ENCODE peak calls at places on chromosomes 3 and 15, in four cellular contexts. One of them, this sample, is unnamed.
A peak's percentile ranks its signal among the peaks of the same experiment; 100 is the strongest.

GRCh38 chr15:33031324-33031736 is 163.2 kb downstream of the FMN1 start:
- DNase-seq in HepG2: no peak
- DNase-seq in IMR-90: peak; percentile 75
- DNase-seq in K562: no peak
- DNase-seq in this sample: no peak

GRCh38 chr3:24013843-24014242 is 68.8 kb downstream of the NR1D2 start:
- DNase-seq in K562: no peak
- DNase-seq in IMR-90: no peak
- DNase-seq in HepG2: no peak
- DNase-seq in this sample: no peak

GRCh38 chr3:143644370-143645089 is 203.7 kb downstream of the SLC9A9 start:
- DNase-seq in HepG2: peak; percentile 22
- DNase-seq in IMR-90: peak; percentile 59
- DNase-seq in K562: peak; percentile 49
- DNase-seq in this sample: peak; percentile 46

GRCh38 chr3:69400688-69401087 is 14.8 kb upstream of the FRMD4B start:
- DNase-seq in IMR-90: no peak
- DNase-seq in HepG2: no peak
- DNase-seq in K562: no peak
- DNase-seq in this sample: no peak

GRCh38 chr15:99476413-99477222 is 89.2 kb upstream of the MEF2A start:
- DNase-seq in IMR-90: peak; percentile 100
- DNase-seq in HepG2: peak; percentile 73
- DNase-seq in K562: no peak
- DNase-seq in this sample: peak; percentile 85

GRCh38 chr3:168047190-168047795 is 48.4 kb downstream of the GOLIM4 start:
- DNase-seq in HepG2: peak; percentile 76
- DNase-seq in IMR-90: peak; percentile 87
- DNase-seq in K562: peak; percentile 54
- DNase-seq in this sample: peak; percentile 21

GRCh38 chr15:31032959-31033358 is 41.5 kb upstream of the MTMR10 start:
- DNase-seq in HepG2: no peak
- DNase-seq in K562: no peak
- DNase-seq in IMR-90: peak; percentile 76
- DNase-seq in this sample: no peak

GRCh38 chr3:134481166-134481565 is 4.6 kb downstream of the ANAPC13 start:
- DNase-seq in K562: no peak
- DNase-seq in IMR-90: peak; percentile 59
- DNase-seq in HepG2: no peak
- DNase-seq in this sample: no peak

GRCh38 chr3:197854596-197855343 is 63.7 kb downstream of the LRCH3 start:
- DNase-seq in HepG2: no peak
- DNase-seq in K562: no peak
- DNase-seq in IMR-90: peak; percentile 99
- DNase-seq in this sample: no peak

GRCh38 chr3:38004415-38005075 is 14.0 kb downstream of the VILL start:
- DNase-seq in IMR-90: peak; percentile 59
- DNase-seq in HepG2: peak; percentile 88
- DNase-seq in K562: peak; percentile 72
- DNase-seq in this sample: peak; percentile 55

GRCh38 chr3:122786067-122786466 is 7.6 kb downstream of the HSPBAP1 start:
- DNase-seq in IMR-90: peak; percentile 74
- DNase-seq in HepG2: peak; percentile 40
- DNase-seq in K562: no peak
- DNase-seq in this sample: peak; percentile 13
- TF ChIP-seq MAFK in IMR-90: no peak
- TF ChIP-seq MAFK in HepG2: no peak
- TF ChIP-seq MAFK in K562: no peak
- TF ChIP-seq MAFK in this sample: no peak

GRCh38 chr3:138461246-138461645 is 26.8 kb downstream of the ESYT3 start:
- DNase-seq in K562: no peak
- DNase-seq in IMR-90: peak; percentile 16
- DNase-seq in HepG2: no peak
- DNase-seq in this sample: no peak

GRCh38 chr3:138459619-138460535 is 25.5 kb downstream of the ESYT3 start:
- DNase-seq in HepG2: no peak
- DNase-seq in K562: no peak
- DNase-seq in IMR-90: no peak
- DNase-seq in this sample: no peak

GRCh38 chr3:138461696-138462295 is 27.4 kb downstream of the ESYT3 start:
- DNase-seq in K562: no peak
- DNase-seq in HepG2: no peak
- DNase-seq in IMR-90: no peak
- DNase-seq in this sample: no peak

GRCh38 chr3:138458774-138459499 is 24.5 kb downstream of the ESYT3 start:
- DNase-seq in K562: no peak
- DNase-seq in HepG2: no peak
- DNase-seq in IMR-90: no peak
- DNase-seq in this sample: no peak

DNA sequence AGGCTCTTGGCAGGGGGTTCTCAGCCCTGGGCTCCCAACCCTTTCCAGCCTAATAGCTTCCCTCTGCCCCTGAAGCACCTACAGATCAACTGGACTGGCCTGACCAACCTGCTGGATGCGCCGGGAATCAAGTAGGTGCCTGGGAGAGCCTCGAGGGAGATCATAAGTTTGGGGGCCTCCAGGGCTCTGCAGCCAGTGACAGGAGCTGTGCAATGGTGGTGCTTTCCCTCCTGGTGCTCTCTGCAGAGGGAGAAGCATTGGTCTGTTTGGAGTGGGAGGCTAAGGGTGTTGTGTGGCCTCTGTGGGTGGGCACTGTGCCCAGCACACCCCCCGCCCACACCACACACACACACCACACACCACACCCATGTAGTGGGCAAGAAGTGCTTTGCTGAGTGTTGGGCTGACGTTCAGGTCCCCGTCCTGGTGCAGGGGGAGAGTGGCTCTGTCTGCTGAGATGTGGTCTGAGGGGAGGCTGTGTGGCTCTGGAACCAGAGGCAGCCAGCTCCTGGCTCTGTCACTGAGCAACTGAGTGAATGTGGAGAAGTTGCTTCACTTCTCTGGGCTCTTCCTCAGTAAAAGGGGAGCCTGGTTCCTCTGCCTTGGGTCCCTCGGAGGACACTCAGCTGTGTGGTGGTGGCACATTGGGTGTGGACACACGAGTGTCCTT is 26.3 kb downstream of the ESYT3 start:
- DNase-seq in HepG2: no peak
- DNase-seq in K562: no peak
- DNase-seq in IMR-90: no peak
- DNase-seq in this sample: no peak
- TF ChIP-seq MAZ in HepG2: no peak
- TF ChIP-seq MAZ in K562: no peak
- TF ChIP-seq MAZ in IMR-90: no peak
- TF ChIP-seq MAZ in this sample: no peak

GRCh38 chr3:64686446-64686908 is 1.3 kb downstream of the ADAMTS9 start:
- DNase-seq in K562: no peak
- DNase-seq in HepG2: peak; percentile 18
- DNase-seq in IMR-90: peak; percentile 52
- DNase-seq in this sample: peak; percentile 14

GRCh38 chr3:64684715-64685261 is 3.0 kb downstream of the ADAMTS9 start:
- DNase-seq in K562: no peak
- DNase-seq in HepG2: no peak
- DNase-seq in IMR-90: peak; percentile 46
- DNase-seq in this sample: no peak

GRCh38 chr3:64687381-64687780 is 419 bp downstream of the ADAMTS9 start:
- DNase-seq in HepG2: no peak
- DNase-seq in K562: no peak
- DNase-seq in IMR-90: no peak
- DNase-seq in this sample: no peak

GRCh38 chr3:64685800-64686445 is 1.9 kb downstream of the ADAMTS9 start:
- DNase-seq in K562: peak; percentile 19
- DNase-seq in IMR-90: peak; percentile 88
- DNase-seq in HepG2: peak; percentile 13
- DNase-seq in this sample: peak; percentile 22

GRCh38 chr3:64685331-64685799 is 2.4 kb downstream of the ADAMTS9 start:
- DNase-seq in K562: no peak
- DNase-seq in HepG2: no peak
- DNase-seq in IMR-90: peak; percentile 65
- DNase-seq in this sample: no peak
- TF ChIP-seq MAFK in K562: no peak
- TF ChIP-seq MAFK in HepG2: no peak
- TF ChIP-seq MAFK in IMR-90: no peak
- TF ChIP-seq MAFK in this sample: no peak

DNA sequence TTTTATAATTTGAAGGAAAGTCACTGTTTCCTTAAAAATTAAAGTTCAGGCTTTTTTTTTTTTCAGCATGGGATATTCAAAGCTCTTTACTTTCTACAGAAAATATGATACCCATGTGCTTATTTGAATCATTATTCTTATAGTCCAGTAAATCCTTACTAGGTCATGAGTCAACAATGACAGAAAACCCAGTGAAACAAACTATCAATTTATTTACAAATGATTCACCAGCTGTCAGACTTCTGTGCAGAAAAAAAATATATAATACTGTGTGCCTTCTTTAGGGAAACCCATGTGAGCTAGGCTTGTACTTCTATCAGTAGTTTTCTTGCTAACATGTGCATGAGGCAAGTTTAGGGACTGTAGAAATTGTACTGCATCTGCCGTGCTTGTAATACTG is 1.2 kb downstream of the ACP3 start:
- DNase-seq in K562: no peak
- DNase-seq in HepG2: no peak
- DNase-seq in IMR-90: peak; percentile 45
- DNase-seq in this sample: no peak
- TF ChIP-seq MAZ in K562: no peak
- TF ChIP-seq MAZ in HepG2: no peak
- TF ChIP-seq MAZ in IMR-90: no peak
- TF ChIP-seq MAZ in this sample: no peak

DNA sequence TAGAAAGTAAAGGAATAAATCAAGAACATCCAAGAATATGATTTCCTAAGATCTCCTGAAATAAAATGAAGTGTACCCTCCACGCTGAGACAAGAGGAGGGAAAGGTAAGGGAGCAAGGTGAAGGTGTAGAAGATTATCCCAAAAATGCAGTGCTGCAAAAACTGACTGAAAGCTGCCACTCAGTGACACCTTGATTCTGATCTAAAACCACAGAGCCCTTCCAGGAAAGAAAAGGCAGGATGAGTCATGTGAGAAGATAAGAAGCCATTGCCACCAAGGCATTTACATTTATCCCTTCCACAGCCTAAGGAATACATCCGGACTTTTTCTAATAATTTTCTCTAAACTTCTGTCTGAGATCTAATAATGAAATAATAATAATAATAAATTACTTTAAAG is 49.9 kb downstream of the IGSF11 start:
- DNase-seq in HepG2: no peak
- DNase-seq in IMR-90: no peak
- DNase-seq in K562: peak; percentile 32
- DNase-seq in this sample: no peak
- TF ChIP-seq MAFK in HepG2: no peak
- TF ChIP-seq MAFK in IMR-90: no peak
- TF ChIP-seq MAFK in K562: peak; percentile 14
- TF ChIP-seq MAFK in this sample: no peak

GRCh38 chr3:35505181-35505580 is 134.1 kb upstream of the ARPP21 start:
- DNase-seq in IMR-90: no peak
- DNase-seq in K562: no peak
- DNase-seq in HepG2: no peak
- DNase-seq in this sample: no peak
- TF ChIP-seq MAZ in IMR-90: no peak
- TF ChIP-seq MAZ in K562: no peak
- TF ChIP-seq MAZ in HepG2: no peak
- TF ChIP-seq MAZ in this sample: no peak